ENCODE peak calls at places on chromosomes 6 and 20, in ten cellular contexts. One of them, this sample, is unnamed.

GRCh38 chr6:166949533-166950442 is 6.6 kb downstream of the RNASET2 start:
- DNase-seq in CD8-positive, alpha-beta T cell: no peak
- DNase-seq in colonic mucosa: peak
- DNase-seq in prostate gland: no peak
- DNase-seq in uterus: no peak
- DNase-seq in left lung: no peak
- DNase-seq in left ventricle myocardium inferior: no peak
- DNase-seq in neural progenitor cell: no peak
- DNase-seq in psoas muscle: no peak
- DNase-seq in HCT116: no peak
- DNase-seq in this sample: no peak

GRCh38 chr6:7108196-7108963 is 619 bp downstream of the RREB1 start:
- DNase-seq in prostate gland: peak
- DNase-seq in left lung: peak
- DNase-seq in left ventricle myocardium inferior: peak
- DNase-seq in psoas muscle: peak
- DNase-seq in CD8-positive, alpha-beta T cell: peak
- DNase-seq in HCT116: no peak
- DNase-seq in colonic mucosa: peak
- DNase-seq in uterus: peak
- DNase-seq in neural progenitor cell: peak
- DNase-seq in this sample: peak

GRCh38 chr6:10082385-10082784 is 332.5 kb downstream of the TFAP2A start:
- DNase-seq in prostate gland: no peak
- DNase-seq in neural progenitor cell: no peak
- DNase-seq in CD8-positive, alpha-beta T cell: no peak
- DNase-seq in left lung: no peak
- DNase-seq in colonic mucosa: no peak
- DNase-seq in left ventricle myocardium inferior: no peak
- DNase-seq in HCT116: no peak
- DNase-seq in psoas muscle: no peak
- DNase-seq in uterus: no peak
- DNase-seq in this sample: no peak

GRCh38 chr20:37298190-37298939 is 8.9 kb downstream of the MANBAL start:
- DNase-seq in HCT116: no peak
- DNase-seq in uterus: no peak
- DNase-seq in CD8-positive, alpha-beta T cell: no peak
- DNase-seq in left lung: no peak
- DNase-seq in prostate gland: no peak
- DNase-seq in neural progenitor cell: no peak
- DNase-seq in colonic mucosa: no peak
- DNase-seq in left ventricle myocardium inferior: no peak
- DNase-seq in psoas muscle: peak
- DNase-seq in this sample: peak

GRCh38 chr20:10800288-10800687 is 126.5 kb upstream of the JAG1 start:
- DNase-seq in HCT116: no peak
- DNase-seq in neural progenitor cell: no peak
- DNase-seq in CD8-positive, alpha-beta T cell: no peak
- DNase-seq in left lung: no peak
- DNase-seq in colonic mucosa: no peak
- DNase-seq in uterus: no peak
- DNase-seq in prostate gland: no peak
- DNase-seq in psoas muscle: no peak
- DNase-seq in left ventricle myocardium inferior: no peak
- DNase-seq in this sample: peak

GRCh38 chr6:16313732-16314131 is 75.3 kb downstream of the GMPR start:
- DNase-seq in left lung: no peak
- DNase-seq in HCT116: no peak
- DNase-seq in CD8-positive, alpha-beta T cell: no peak
- DNase-seq in prostate gland: no peak
- DNase-seq in colonic mucosa: no peak
- DNase-seq in left ventricle myocardium inferior: no peak
- DNase-seq in neural progenitor cell: no peak
- DNase-seq in uterus: no peak
- DNase-seq in psoas muscle: no peak
- DNase-seq in this sample: no peak

GRCh38 chr6:136280032-136280609 is 9.5 kb downstream of the BCLAF1 start:
- DNase-seq in psoas muscle: no peak
- DNase-seq in neural progenitor cell: no peak
- DNase-seq in HCT116: no peak
- DNase-seq in prostate gland: no peak
- DNase-seq in uterus: no peak
- DNase-seq in left lung: no peak
- DNase-seq in colonic mucosa: no peak
- DNase-seq in CD8-positive, alpha-beta T cell: no peak
- DNase-seq in left ventricle myocardium inferior: no peak
- DNase-seq in this sample: no peak

GRCh38 chr6:144990768-144991167 is 705.6 kb downstream of the UTRN start:
- DNase-seq in prostate gland: no peak
- DNase-seq in psoas muscle: no peak
- DNase-seq in colonic mucosa: no peak
- DNase-seq in neural progenitor cell: no peak
- DNase-seq in uterus: no peak
- DNase-seq in left ventricle myocardium inferior: no peak
- DNase-seq in left lung: no peak
- DNase-seq in CD8-positive, alpha-beta T cell: no peak
- DNase-seq in HCT116: no peak
- DNase-seq in this sample: no peak

GRCh38 chr20:4821590-4821989 is 99.9 kb downstream of the PRND start:
- DNase-seq in neural progenitor cell: no peak
- DNase-seq in prostate gland: no peak
- DNase-seq in left ventricle myocardium inferior: no peak
- DNase-seq in colonic mucosa: no peak
- DNase-seq in psoas muscle: no peak
- DNase-seq in HCT116: no peak
- DNase-seq in CD8-positive, alpha-beta T cell: no peak
- DNase-seq in left lung: no peak
- DNase-seq in uterus: no peak
- DNase-seq in this sample: no peak

GRCh38 chr6:162211777-162212176 is 515.8 kb downstream of the PRKN start:
- DNase-seq in prostate gland: no peak
- DNase-seq in uterus: no peak
- DNase-seq in HCT116: no peak
- DNase-seq in neural progenitor cell: no peak
- DNase-seq in psoas muscle: no peak
- DNase-seq in CD8-positive, alpha-beta T cell: no peak
- DNase-seq in left ventricle myocardium inferior: no peak
- DNase-seq in left lung: no peak
- DNase-seq in colonic mucosa: no peak
- DNase-seq in this sample: no peak

DNA sequence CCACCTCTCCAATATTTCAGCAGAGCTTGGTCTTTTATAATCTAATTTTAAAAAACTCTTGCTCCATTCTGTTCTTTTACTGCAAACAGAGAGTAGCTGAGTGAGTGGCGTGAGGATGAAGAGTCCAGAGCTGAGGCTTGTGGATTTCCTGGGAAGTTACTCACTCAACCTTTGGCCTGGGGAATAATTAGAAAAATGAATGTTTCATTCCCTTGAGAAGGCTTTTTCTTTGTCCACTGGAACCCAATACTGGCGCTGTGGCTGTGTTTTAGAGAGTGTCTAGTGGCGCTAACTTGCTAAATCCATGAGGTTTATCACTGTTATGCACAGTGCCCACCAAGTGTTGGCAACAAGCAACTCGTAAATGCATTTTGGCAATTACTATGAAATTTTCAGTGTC is 251.5 kb downstream of the HIVEP2 start:
- DNase-seq in left ventricle myocardium inferior: no peak
- DNase-seq in neural progenitor cell: no peak
- DNase-seq in HCT116: no peak
- DNase-seq in colonic mucosa: no peak
- DNase-seq in uterus: no peak
- DNase-seq in psoas muscle: no peak
- DNase-seq in left lung: no peak
- DNase-seq in CD8-positive, alpha-beta T cell: no peak
- DNase-seq in prostate gland: no peak
- DNase-seq in this sample: peak
- TF ChIP-seq CTCF in left ventricle myocardium inferior: no peak
- TF ChIP-seq CTCF in neural progenitor cell: no peak
- TF ChIP-seq CTCF in HCT116: no peak
- TF ChIP-seq CTCF in colonic mucosa: no peak
- TF ChIP-seq CTCF in uterus: no peak
- TF ChIP-seq CTCF in psoas muscle: no peak
- TF ChIP-seq CTCF in left lung: no peak
- TF ChIP-seq CTCF in CD8-positive, alpha-beta T cell: no peak
- TF ChIP-seq CTCF in prostate gland: no peak
- TF ChIP-seq CTCF in this sample: no peak

GRCh38 chr6:109695468-109695867 is 4.4 kb downstream of the FIG4 start:
- DNase-seq in neural progenitor cell: peak
- DNase-seq in left ventricle myocardium inferior: no peak
- DNase-seq in prostate gland: no peak
- DNase-seq in uterus: no peak
- DNase-seq in HCT116: no peak
- DNase-seq in colonic mucosa: no peak
- DNase-seq in CD8-positive, alpha-beta T cell: no peak
- DNase-seq in left lung: no peak
- DNase-seq in psoas muscle: no peak
- DNase-seq in this sample: no peak

GRCh38 chr6:109696355-109696754 is 5.3 kb downstream of the FIG4 start:
- DNase-seq in CD8-positive, alpha-beta T cell: no peak
- DNase-seq in colonic mucosa: no peak
- DNase-seq in uterus: no peak
- DNase-seq in HCT116: no peak
- DNase-seq in neural progenitor cell: no peak
- DNase-seq in left ventricle myocardium inferior: no peak
- DNase-seq in prostate gland: no peak
- DNase-seq in psoas muscle: no peak
- DNase-seq in left lung: no peak
- DNase-seq in this sample: no peak

GRCh38 chr6:109690373-109690739 is 646 bp downstream of the AK9 start:
- DNase-seq in colonic mucosa: peak
- DNase-seq in left ventricle myocardium inferior: peak
- DNase-seq in prostate gland: peak
- DNase-seq in left lung: peak
- DNase-seq in neural progenitor cell: peak
- DNase-seq in CD8-positive, alpha-beta T cell: peak
- DNase-seq in uterus: peak
- DNase-seq in psoas muscle: peak
- DNase-seq in HCT116: no peak
- DNase-seq in this sample: no peak

GRCh38 chr6:109690740-109691687 is at the start of the genes AK9 and FIG4:
- DNase-seq in psoas muscle: peak
- DNase-seq in uterus: peak
- DNase-seq in prostate gland: peak
- DNase-seq in HCT116: peak
- DNase-seq in colonic mucosa: peak
- DNase-seq in neural progenitor cell: peak
- DNase-seq in left ventricle myocardium inferior: peak
- DNase-seq in left lung: peak
- DNase-seq in CD8-positive, alpha-beta T cell: peak
- DNase-seq in this sample: peak

GRCh38 chr6:109693128-109693527 is 2.0 kb downstream of the FIG4 start:
- DNase-seq in prostate gland: no peak
- DNase-seq in colonic mucosa: no peak
- DNase-seq in HCT116: no peak
- DNase-seq in neural progenitor cell: no peak
- DNase-seq in CD8-positive, alpha-beta T cell: no peak
- DNase-seq in psoas muscle: no peak
- DNase-seq in left ventricle myocardium inferior: no peak
- DNase-seq in uterus: no peak
- DNase-seq in left lung: no peak
- DNase-seq in this sample: no peak
- H3K4me3 ChIP-seq in prostate gland: no peak
- H3K4me3 ChIP-seq in colonic mucosa: no peak
- H3K4me3 ChIP-seq in HCT116: no peak
- H3K4me3 ChIP-seq in neural progenitor cell: no peak
- H3K4me3 ChIP-seq in CD8-positive, alpha-beta T cell: no peak
- H3K4me3 ChIP-seq in psoas muscle: no peak
- H3K4me3 ChIP-seq in left ventricle myocardium inferior: no peak
- H3K4me3 ChIP-seq in uterus: no peak
- H3K4me3 ChIP-seq in left lung: no peak
- H3K4me3 ChIP-seq in this sample: no peak

DNA sequence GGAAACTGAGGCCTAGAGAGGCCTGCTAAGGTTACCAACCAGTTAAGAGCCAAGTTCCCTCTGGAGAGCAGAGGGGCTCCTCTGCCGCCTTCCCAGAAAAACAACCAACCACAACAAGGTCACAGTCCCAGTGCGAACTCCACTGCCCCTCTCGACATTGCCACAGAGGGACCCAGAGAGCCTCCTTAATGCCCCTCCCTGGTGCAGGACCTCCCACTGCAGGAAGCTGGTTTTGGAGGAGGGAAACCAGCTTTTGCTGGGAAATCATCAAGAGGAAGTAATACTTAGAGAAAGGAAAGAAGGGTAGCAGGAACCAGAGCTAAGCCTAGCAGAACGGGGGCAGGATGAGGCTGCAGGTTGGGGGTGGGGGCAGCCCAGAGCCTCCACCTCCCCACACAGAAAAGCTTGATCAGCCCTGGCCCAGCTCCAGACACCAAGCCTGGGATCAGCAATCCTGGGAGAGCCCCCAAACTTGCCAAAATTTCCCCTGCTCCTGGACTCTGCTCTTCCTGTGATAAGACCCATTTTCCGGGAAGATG is 37.7 kb upstream of the SIRPA start:
- DNase-seq in colonic mucosa: no peak
- DNase-seq in uterus: no peak
- DNase-seq in CD8-positive, alpha-beta T cell: no peak
- DNase-seq in prostate gland: no peak
- DNase-seq in psoas muscle: no peak
- DNase-seq in left ventricle myocardium inferior: no peak
- DNase-seq in neural progenitor cell: no peak
- DNase-seq in HCT116: no peak
- DNase-seq in left lung: no peak
- DNase-seq in this sample: no peak
- TF ChIP-seq CTCF in colonic mucosa: no peak
- TF ChIP-seq CTCF in uterus: no peak
- TF ChIP-seq CTCF in CD8-positive, alpha-beta T cell: no peak
- TF ChIP-seq CTCF in prostate gland: no peak
- TF ChIP-seq CTCF in psoas muscle: no peak
- TF ChIP-seq CTCF in left ventricle myocardium inferior: no peak
- TF ChIP-seq CTCF in neural progenitor cell: no peak
- TF ChIP-seq CTCF in HCT116: no peak
- TF ChIP-seq CTCF in left lung: no peak
- TF ChIP-seq CTCF in this sample: no peak

GRCh38 chr20:21514553-21515251 is 838 bp upstream of the NKX2-2 start:
- DNase-seq in prostate gland: no peak
- DNase-seq in HCT116: no peak
- DNase-seq in psoas muscle: no peak
- DNase-seq in left ventricle myocardium inferior: no peak
- DNase-seq in left lung: peak
- DNase-seq in colonic mucosa: no peak
- DNase-seq in neural progenitor cell: peak
- DNase-seq in uterus: no peak
- DNase-seq in CD8-positive, alpha-beta T cell: no peak
- DNase-seq in this sample: no peak
- H3K4me3 ChIP-seq in prostate gland: no peak
- H3K4me3 ChIP-seq in HCT116: no peak
- H3K4me3 ChIP-seq in psoas muscle: peak
- H3K4me3 ChIP-seq in left ventricle myocardium inferior: peak
- H3K4me3 ChIP-seq in left lung: no peak
- H3K4me3 ChIP-seq in colonic mucosa: no peak
- H3K4me3 ChIP-seq in neural progenitor cell: peak
- H3K4me3 ChIP-seq in uterus: no peak
- H3K4me3 ChIP-seq in CD8-positive, alpha-beta T cell: no peak
- H3K4me3 ChIP-seq in this sample: no peak

GRCh38 chr6:72218125-72218524 is 331.8 kb downstream of the RIMS1 start:
- DNase-seq in uterus: no peak
- DNase-seq in HCT116: peak
- DNase-seq in colonic mucosa: no peak
- DNase-seq in neural progenitor cell: peak
- DNase-seq in left lung: peak
- DNase-seq in psoas muscle: no peak
- DNase-seq in prostate gland: no peak
- DNase-seq in left ventricle myocardium inferior: no peak
- DNase-seq in CD8-positive, alpha-beta T cell: no peak
- DNase-seq in this sample: peak
- TF ChIP-seq CTCF in uterus: no peak
- TF ChIP-seq CTCF in HCT116: peak
- TF ChIP-seq CTCF in colonic mucosa: peak
- TF ChIP-seq CTCF in neural progenitor cell: peak
- TF ChIP-seq CTCF in left lung: no peak
- TF ChIP-seq CTCF in psoas muscle: no peak
- TF ChIP-seq CTCF in prostate gland: no peak
- TF ChIP-seq CTCF in left ventricle myocardium inferior: no peak
- TF ChIP-seq CTCF in CD8-positive, alpha-beta T cell: no peak
- TF ChIP-seq CTCF in this sample: peak